ENCODE peak calls at places on chromosome 10, in ten cellular contexts. S, O, G, P, H, L, B, Y, I and T are unnamed samples.

GRCh38 chr10:81534991-81535390 is 340.0 kb upstream of the NRG3 start:
- DNase-seq in O (no peak), G (no peak), I (no peak), L (no peak), H (no peak), Y (no peak), S (no peak), B (no peak), P (no peak), T (no peak)

GRCh38 chr10:110355181-110355831 is 50.6 kb upstream of the SMNDC1 start:
- DNase-seq in I (no peak), S (no peak), O (no peak), L (no peak), B (no peak), G (no peak), P (no peak), Y (no peak), H (peak; percentile 43), T (no peak)

GRCh38 chr10:60660625-60661024 is 117.7 kb upstream of the CDK1 start:
- DNase-seq in H (no peak), S (no peak), L (no peak), P (no peak), Y (no peak), O (no peak), G (no peak), B (no peak), I (no peak), T (no peak)

GRCh38 chr10:70602665-70603438 is at the start of gene PRF1:
- DNase-seq in S (no peak), Y (no peak), I (peak; percentile 41), O (no peak), G (no peak), B (no peak), H (no peak), P (no peak), L (peak; percentile 64), T (no peak)

GRCh38 chr10:117830832-117831231 is 215.9 kb downstream of the RAB11FIP2 start:
- DNase-seq in G (no peak), I (no peak), Y (no peak), O (no peak), B (peak; percentile 21), H (no peak), L (no peak), P (no peak), S (no peak), T (no peak)

GRCh38 chr10:128095023-128095752 is 31.0 kb downstream of the MKI67 start:
- DNase-seq in G (peak; percentile 55), P (no peak), B (no peak), Y (no peak), L (no peak), O (no peak), S (no peak), I (no peak), H (no peak), T (no peak)

GRCh38 chr10:27504897-27505457 is 873 bp downstream of the RAB18 start:
- DNase-seq in S (no peak), B (no peak), G (no peak), O (peak; percentile 6), Y (no peak), P (no peak), L (no peak), H (no peak), I (no peak), T (no peak)

GRCh38 chr10:10792681-10793080 is 225.0 kb upstream of the CELF2 start:
- DNase-seq in I (no peak), S (no peak), Y (peak; percentile 94), O (peak; percentile 58), G (peak; percentile 71), P (no peak), H (no peak), B (no peak), L (no peak), T (no peak)

GRCh38 chr10:132511092-132511491 is 26.5 kb upstream of the INPP5A start:
- DNase-seq in P (no peak), B (no peak), S (no peak), L (no peak), G (no peak), I (no peak), H (no peak), Y (no peak), O (no peak), T (no peak)

GRCh38 chr10:102656791-102657371 is 12.6 kb downstream of the TRIM8 start:
- DNase-seq in I (no peak), G (no peak), P (no peak), L (peak; percentile 26), O (no peak), Y (no peak), H (no peak), S (no peak), B (no peak), T (no peak)

GRCh38 chr10:72740526-72740925 is 48.6 kb downstream of the MCU start:
- DNase-seq in O (peak; percentile 35), I (no peak), L (peak; percentile 40), B (no peak), P (no peak), H (no peak), S (no peak), G (peak; percentile 55), Y (peak; percentile 75), T (no peak)

GRCh38 chr10:103512591-103513382 is 19.3 kb downstream of the NEURL1 start:
- DNase-seq in B (no peak), S (no peak), P (no peak), H (no peak), I (no peak), G (no peak), O (no peak), L (no peak), Y (no peak), T (no peak)